ENCODE peak calls at places on chromosomes 5 and 9, in seven cellular contexts. R is upper lobe of right lung, L is A549, M is Peyer's patch, K is tibial nerve, U is foreskin keratinocyte, F is body of pancreas. B is an unnamed sample.

GRCh38 chr9:69168709-69169217 is 5.3 kb upstream of the TJP2 start:
- DNase-seq in K (no peak), M (peak; percentile 73), R (no peak), L (no peak), F (no peak), U (peak; percentile 88), B (no peak)

GRCh38 chr9:86303316-86303975 is 21.1 kb upstream of the ISCA1 start:
- DNase-seq in K (no peak), F (no peak), R (no peak), L (no peak), M (no peak), U (peak; percentile 59), B (no peak)

GRCh38 chr5:111254613-111255012 is 30.4 kb downstream of the CAMK4 start:
- DNase-seq in R (no peak), F (no peak), L (no peak), K (no peak), M (no peak), U (no peak), B (no peak)

GRCh38 chr5:124474821-124475220 is 271.6 kb downstream of the ZNF608 start:
- DNase-seq in M (no peak), U (no peak), R (no peak), K (no peak), L (no peak), F (no peak), B (no peak)

GRCh38 chr5:50929174-50929573 is 262.7 kb downstream of the PARP8 start:
- DNase-seq in L (no peak), F (no peak), M (no peak), R (no peak), U (no peak), K (no peak), B (no peak)

GRCh38 chr5:149202910-149203451 is 61.7 kb downstream of the ABLIM3 start:
- DNase-seq in M (no peak), F (no peak), U (no peak), R (no peak), K (no peak), L (no peak), B (no peak)

GRCh38 chr9:37486616-37487544 is 1.1 kb downstream of the POLR1E start:
- DNase-seq in L (no peak), R (no peak), M (no peak), F (peak; percentile 48), K (no peak), U (peak; percentile 57), B (peak; percentile 80)

GRCh38 chr9:99731950-99732349 is 89.7 kb upstream of the NR4A3 start:
- DNase-seq in U (no peak), M (no peak), R (no peak), K (no peak), F (no peak), L (no peak), B (no peak)

GRCh38 chr9:120711354-120711753 is 2.9 kb downstream of the MEGF9 start:
- DNase-seq in U (no peak), K (no peak), M (no peak), L (peak; percentile 60), R (no peak), F (no peak), B (no peak)

GRCh38 chr5:5017827-5018559 is 122.1 kb upstream of the ADAMTS16 start:
- DNase-seq in U (no peak), M (no peak), R (no peak), L (peak; percentile 12), K (no peak), F (no peak), B (no peak)

GRCh38 chr9:122095010-122095767 is 2.1 kb upstream of the TTLL11 start:
- DNase-seq in M (no peak), K (no peak), U (peak; percentile 23), F (peak; percentile 62), L (peak; percentile 52), R (no peak), B (peak; percentile 75)

GRCh38 chr9:110125207-110125751 is 82.7 kb downstream of the C9orf152 start:
- DNase-seq in L (peak; percentile 62), K (peak; percentile 79), R (peak; percentile 84), F (peak; percentile 81), M (peak; percentile 87), U (no peak), B (peak; percentile 96)

GRCh38 chr9:122218070-122218884 is 10.5 kb downstream of the LHX6 start:
- DNase-seq in L (no peak), M (no peak), K (no peak), U (no peak), F (no peak), R (no peak), B (no peak)

GRCh38 chr9:112104901-112105300 is 70.2 kb downstream of the SUSD1 start:
- DNase-seq in F (no peak), M (no peak), R (no peak), K (no peak), U (no peak), L (no peak), B (no peak)

GRCh38 chr9:96417610-96418073 is 528 bp downstream of the ZNF367 start:
- DNase-seq in U (no peak), M (no peak), K (no peak), L (no peak), F (no peak), R (peak; percentile 74), B (no peak)

GRCh38 chr5:116613445-116613844 is 38.8 kb upstream of the SEMA6A start:
- DNase-seq in M (no peak), R (no peak), U (no peak), K (no peak), F (no peak), L (no peak), B (no peak)

GRCh38 chr9:2228132-2228531 is 213.0 kb downstream of the SMARCA2 start:
- DNase-seq in K (no peak), F (peak; percentile 50), L (no peak), R (peak; percentile 71), M (no peak), U (no peak), B (no peak)

GRCh38 chr5:138832218-138832617 is 42.9 kb downstream of the LRRTM2 start:
- DNase-seq in R (no peak), M (no peak), L (no peak), F (no peak), K (no peak), U (no peak), B (no peak)

GRCh38 chr5:96175090-96175489 is 213.4 kb upstream of the ELL2 start:
- DNase-seq in M (no peak), R (no peak), K (no peak), F (no peak), L (peak; percentile 28), U (no peak), B (no peak)

GRCh38 chr5:181008136-181008535 is 19.5 kb downstream of the BTNL3 start:
- DNase-seq in L (no peak), F (no peak), K (no peak), R (no peak), M (no peak), U (no peak), B (no peak)

GRCh38 chr5:170572453-170572852 is 68.6 kb downstream of the KCNIP1 start:
- DNase-seq in U (no peak), M (no peak), K (no peak), F (no peak), L (no peak), R (no peak), B (no peak)

GRCh38 chr5:1823381-1824034 is 22.3 kb downstream of the NDUFS6 start:
- DNase-seq in M (peak; percentile 4), R (no peak), F (no peak), K (no peak), L (no peak), U (no peak), B (no peak)

GRCh38 chr9:113963017-113963620 is 87.0 kb downstream of the ZNF618 start:
- DNase-seq in K (no peak), U (no peak), L (peak; percentile 22), R (no peak), F (peak; percentile 73), M (no peak), B (peak; percentile 64)

GRCh38 chr5:72596956-72597355 is 89.7 kb upstream of the ZNF366 start:
- DNase-seq in F (no peak), L (no peak), M (no peak), K (no peak), U (no peak), R (no peak), B (no peak)

GRCh38 chr5:100794844-100795243 is 108.2 kb downstream of the ST8SIA4 start:
- DNase-seq in U (no peak), R (no peak), L (no peak), K (no peak), F (no peak), M (no peak), B (no peak)

GRCh38 chr5:56110646-56111403 is 116.1 kb upstream of the IL6ST start:
- DNase-seq in U (no peak), L (no peak), F (no peak), K (no peak), M (no peak), R (no peak), B (no peak)

GRCh38 chr9:123550797-123551196 is 194.8 kb downstream of the CRB2 start:
- DNase-seq in M (no peak), F (no peak), R (no peak), U (no peak), L (no peak), K (no peak), B (no peak)

GRCh38 chr5:145980718-145981117 is 44.3 kb downstream of the SH3RF2 start:
- DNase-seq in M (no peak), F (no peak), R (no peak), L (no peak), K (no peak), U (no peak), B (no peak)
- H3K4me1 ChIP-seq in M (no peaks in the 10 kb centered on the region), F (peaks cover 72% of the 10 kb centered on the region), R (peaks cover 15% of the 10 kb centered on the region), L (peaks cover 72% of the 10 kb centered on the region), K (no peaks in the 10 kb centered on the region), U (peaks cover 28% of the 10 kb centered on the region), B (no peaks in the 10 kb centered on the region)

GRCh38 chr9:137827908-137828526 is 49.6 kb upstream of the CACNA1B start:
- DNase-seq in L (no peak), R (no peak), U (no peak), M (no peak), K (no peak), F (no peak), B (no peak)
- H3K27ac ChIP-seq in L (no peak overlapping the region), R (no peak overlapping the region), U (no peak overlapping the region), M (no peak overlapping the region), K (no peak overlapping the region), F (no peak overlapping the region), B (no peak overlapping the region)

DNA sequence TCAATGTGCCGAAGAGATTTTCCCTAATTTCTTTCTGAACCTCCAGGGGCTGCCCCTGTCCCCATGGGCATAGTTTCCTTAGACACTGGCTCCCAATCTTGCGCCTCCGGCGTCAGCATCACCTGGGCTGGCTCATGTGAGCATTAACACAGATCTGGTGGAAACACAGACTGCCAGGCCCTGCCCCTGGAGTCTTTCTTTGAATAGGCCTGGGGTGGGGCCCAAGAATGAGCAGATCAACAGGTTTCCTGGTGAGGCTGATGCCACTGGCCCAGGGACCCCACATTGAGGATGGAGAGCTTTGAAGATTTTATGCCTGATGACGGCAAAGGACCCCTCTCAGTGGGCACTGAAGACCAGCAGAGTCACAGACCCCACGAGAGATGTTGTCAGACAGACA is 60.8 kb downstream of the ANKRD33B start:
- DNase-seq in R (no peak), U (no peak), K (no peak), L (no peak), F (no peak), M (no peak), B (no peak)
- H3K4me1 ChIP-seq in R (peaks cover 8% of the 10 kb centered on the region), U (no peaks in the 10 kb centered on the region), K (peaks cover 16% of the 10 kb centered on the region), L (peaks cover 13% of the 10 kb centered on the region), F (peaks cover 12% of the 10 kb centered on the region), M (no peaks in the 10 kb centered on the region), B (peaks cover 24% of the 10 kb centered on the region)

DNA sequence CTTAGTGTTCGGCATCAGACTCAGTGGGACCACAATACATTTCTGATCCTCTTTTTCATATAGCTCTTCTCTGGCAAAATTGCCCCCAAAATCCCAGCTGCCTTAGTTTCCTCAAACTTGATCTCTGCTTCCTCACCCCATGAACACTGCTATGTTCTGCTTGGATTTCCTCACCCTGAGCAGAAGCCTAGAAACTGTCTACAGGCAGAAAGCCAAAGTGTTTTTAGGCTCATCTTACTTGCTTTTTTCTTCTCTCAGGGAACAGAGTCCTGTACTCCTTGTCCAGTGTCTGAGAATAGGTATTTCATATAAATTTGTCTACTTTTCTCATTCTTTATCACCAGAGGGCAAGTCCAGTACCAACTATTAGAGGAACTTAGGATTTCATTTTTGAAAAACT is 21.5 kb upstream of the UBAP1 start:
- DNase-seq in L (no peak), M (no peak), F (no peak), U (no peak), R (no peak), K (no peak), B (no peak)
- H3K27ac ChIP-seq in L (peak overlapping the region; percentile 43), M (no peak overlapping the region), F (no peak overlapping the region), U (no peak overlapping the region), R (no peak overlapping the region), K (no peak overlapping the region), B (no peak overlapping the region)

B was measured in right atrium auricular region.